ENCODE peak calls at places on chromosomes 5 and 9, in six cellular contexts. Q is A549; D is sigmoid colon; G is CD8-positive, alpha-beta memory T cell; B is suprapubic skin; L is neural progenitor cell. K is an unnamed sample.

GRCh38 chr5:118806571-118806970 is 181.8 kb downstream of the DTWD2 start:
- DNase-seq in Q (no peak), D (no peak), G (no peak), B (no peak), L (no peak), K (no peak)

GRCh38 chr5:116045821-116046220 is 13.5 kb downstream of the ARL14EPL start:
- DNase-seq in Q (no peak), D (no peak), G (no peak), B (no peak), L (no peak), K (no peak)

GRCh38 chr9:124399323-124399962 is 15.8 kb downstream of the PSMB7 start:
- DNase-seq in Q (no peak), D (no peak), G (no peak), B (no peak), L (peak), K (no peak)

GRCh38 chr5:169876376-169876775 is 103.9 kb downstream of the INSYN2B start:
- DNase-seq in Q (no peak), D (no peak), G (no peak), B (no peak), L (no peak), K (no peak)

GRCh38 chr9:125145425-125145824 is 2.1 kb upstream of the SCAI start:
- DNase-seq in Q (no peak), D (no peak), G (no peak), B (no peak), L (no peak), K (no peak)

GRCh38 chr5:83562817-83563557 is 91.4 kb downstream of the VCAN start:
- DNase-seq in Q (no peak), D (no peak), G (no peak), B (no peak), L (peak), K (no peak)

GRCh38 chr5:37435261-37435660 is 56.1 kb downstream of the WDR70 start:
- DNase-seq in Q (no peak), D (no peak), G (no peak), B (no peak), L (no peak), K (no peak)

GRCh38 chr5:150313921-150314716 is 11.4 kb upstream of the ARSI start:
- DNase-seq in Q (no peak), D (no peak), G (no peak), B (no peak), L (no peak), K (no peak)

GRCh38 chr5:53576674-53577073 is 16.2 kb downstream of the NDUFS4 start:
- DNase-seq in Q (no peak), D (no peak), G (no peak), B (no peak), L (no peak), K (no peak)

GRCh38 chr9:98211260-98211659 is 18.8 kb upstream of the CORO2A start:
- DNase-seq in Q (no peak), D (no peak), G (no peak), B (no peak), L (no peak), K (no peak)

GRCh38 chr5:134458234-134458633 is 46.6 kb upstream of the CDKN2AIPNL start:
- DNase-seq in Q (no peak), D (peak), G (no peak), B (peak), L (no peak), K (no peak)

GRCh38 chr5:174601937-174602336 is 122.4 kb upstream of the MSX2 start:
- DNase-seq in Q (no peak), D (no peak), G (no peak), B (no peak), L (no peak), K (no peak)

GRCh38 chr5:141992349-141992963 is 20.4 kb downstream of the GNPDA1 start:
- DNase-seq in Q (peak), D (peak), G (peak), B (peak), L (peak), K (peak)

GRCh38 chr5:64811050-64811640 is 42.4 kb downstream of the CWC27 start:
- DNase-seq in Q (peak), D (no peak), G (no peak), B (no peak), L (peak), K (no peak)

GRCh38 chr9:88998911-88999310 is 7.6 kb downstream of the S1PR3 start:
- DNase-seq in Q (no peak), D (peak), G (no peak), B (no peak), L (no peak), K (no peak)

GRCh38 chr5:58530942-58531490 is 39.8 kb downstream of the GAPT start:
- DNase-seq in Q (no peak), D (no peak), G (no peak), B (no peak), L (no peak), K (no peak)

GRCh38 chr9:120928015-120928719 is 1.6 kb upstream of the TRAF1 start:
- DNase-seq in Q (no peak), D (peak), G (peak), B (no peak), L (peak), K (no peak)

GRCh38 chr5:132754947-132755346 is 7.7 kb downstream of the CCNI2 start:
- DNase-seq in Q (no peak), D (no peak), G (no peak), B (no peak), L (peak), K (no peak)

GRCh38 chr9:21817176-21817575 is 14.7 kb downstream of the MTAP start:
- DNase-seq in Q (no peak), D (no peak), G (no peak), B (no peak), L (no peak), K (no peak)

GRCh38 chr9:131744171-131744714 is 4.4 kb upstream of the RAPGEF1 start:
- DNase-seq in Q (no peak), D (no peak), G (no peak), B (no peak), L (no peak), K (no peak)

GRCh38 chr9:121372563-121373400 is 2.7 kb upstream of the STOM start:
- DNase-seq in Q (no peak), D (peak), G (no peak), B (no peak), L (no peak), K (no peak)

GRCh38 chr9:96045811-96046210 is 170.3 kb downstream of the ERCC6L2 start:
- DNase-seq in Q (no peak), D (no peak), G (no peak), B (no peak), L (no peak), K (no peak)

GRCh38 chr5:73735032-73735734 is 109.2 kb downstream of the ARHGEF28 start:
- DNase-seq in Q (no peak), D (no peak), G (no peak), B (no peak), L (no peak), K (no peak)
- H3K27ac ChIP-seq in Q (no peak), D (no peak), G (no peak), B (no peak), L (no peak), K (no peak)

GRCh38 chr5:77176429-77176828 is 34.1 kb upstream of the PDE8B start:
- DNase-seq in Q (no peak), D (no peak), G (no peak), B (no peak), L (no peak), K (no peak)

GRCh38 chr5:77181173-77181572 is 29.3 kb upstream of the PDE8B start:
- DNase-seq in Q (no peak), D (no peak), G (no peak), B (no peak), L (peak), K (no peak)

GRCh38 chr5:77177576-77177975 is 32.9 kb upstream of the PDE8B start:
- DNase-seq in Q (no peak), D (no peak), G (no peak), B (no peak), L (no peak), K (no peak)

GRCh38 chr5:77181596-77182304 is 28.7 kb upstream of the PDE8B start:
- DNase-seq in Q (no peak), D (no peak), G (no peak), B (no peak), L (no peak), K (no peak)

DNA sequence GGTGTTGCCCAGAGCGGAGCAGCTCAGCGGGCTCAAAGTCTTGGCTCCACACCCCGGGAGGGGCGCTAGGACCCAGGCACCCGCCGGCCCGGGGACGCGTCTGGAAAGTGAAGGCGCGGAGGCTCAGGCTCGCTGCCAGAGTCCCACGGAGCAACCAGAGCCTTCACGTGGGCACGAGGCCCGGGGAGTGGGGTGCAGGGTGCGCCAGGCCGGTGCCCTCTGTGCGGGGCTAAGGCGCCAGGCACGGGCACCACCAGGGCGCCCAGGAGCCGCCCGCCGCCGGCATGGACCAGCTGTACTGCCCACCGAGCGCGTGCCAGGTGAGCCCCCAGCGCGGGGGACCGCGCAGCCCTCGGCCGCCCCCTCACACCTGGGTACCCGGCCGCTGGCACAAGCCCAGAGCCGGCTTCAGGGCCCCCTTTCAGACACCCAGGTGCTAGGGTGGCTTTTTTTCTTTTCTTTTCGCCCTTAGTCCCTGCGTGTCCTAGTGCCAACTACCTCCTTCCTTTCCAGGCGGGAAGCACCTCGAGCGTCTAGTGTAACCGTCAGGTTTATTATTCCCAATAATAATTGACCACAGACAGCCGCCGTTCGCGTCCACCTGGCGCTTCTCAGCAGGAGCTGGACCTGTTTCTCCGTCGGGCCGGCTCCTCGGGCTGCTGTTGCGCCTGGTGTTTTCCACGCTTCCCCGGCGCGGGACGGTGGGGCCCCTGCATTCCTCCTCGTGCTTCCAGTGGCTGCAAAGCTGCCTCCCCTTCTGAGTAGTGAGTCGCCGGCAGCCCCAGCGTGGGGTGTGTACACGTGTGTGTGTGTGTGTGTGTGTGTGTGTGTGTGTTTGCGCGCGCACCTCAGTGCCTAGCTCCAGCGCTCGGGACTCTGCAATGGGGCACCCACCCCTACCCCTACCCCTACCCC is 30.1 kb upstream of the PDE8B start:
- DNase-seq in Q (no peak), D (peak), G (no peak), B (no peak), L (peak), K (no peak)
- H3K4me3 ChIP-seq in Q (peak), D (peak), G (no peak), B (peak), L (peak), K (peak)

GRCh38 chr9:76453785-76454184 is 5.2 kb upstream of the GCNT1 start:
- DNase-seq in Q (no peak), D (no peak), G (no peak), B (no peak), L (no peak), K (no peak)

GRCh38 chr9:76459691-76460635 is 981 bp downstream of the GCNT1 start:
- DNase-seq in Q (peak), D (no peak), G (no peak), B (no peak), L (peak), K (peak)

GRCh38 chr9:76456202-76456926 is 2.6 kb upstream of the GCNT1 start:
- DNase-seq in Q (no peak), D (no peak), G (no peak), B (no peak), L (peak), K (no peak)

GRCh38 chr9:76463211-76463610 is 4.2 kb downstream of the GCNT1 start:
- DNase-seq in Q (no peak), D (no peak), G (no peak), B (no peak), L (no peak), K (no peak)

DNA sequence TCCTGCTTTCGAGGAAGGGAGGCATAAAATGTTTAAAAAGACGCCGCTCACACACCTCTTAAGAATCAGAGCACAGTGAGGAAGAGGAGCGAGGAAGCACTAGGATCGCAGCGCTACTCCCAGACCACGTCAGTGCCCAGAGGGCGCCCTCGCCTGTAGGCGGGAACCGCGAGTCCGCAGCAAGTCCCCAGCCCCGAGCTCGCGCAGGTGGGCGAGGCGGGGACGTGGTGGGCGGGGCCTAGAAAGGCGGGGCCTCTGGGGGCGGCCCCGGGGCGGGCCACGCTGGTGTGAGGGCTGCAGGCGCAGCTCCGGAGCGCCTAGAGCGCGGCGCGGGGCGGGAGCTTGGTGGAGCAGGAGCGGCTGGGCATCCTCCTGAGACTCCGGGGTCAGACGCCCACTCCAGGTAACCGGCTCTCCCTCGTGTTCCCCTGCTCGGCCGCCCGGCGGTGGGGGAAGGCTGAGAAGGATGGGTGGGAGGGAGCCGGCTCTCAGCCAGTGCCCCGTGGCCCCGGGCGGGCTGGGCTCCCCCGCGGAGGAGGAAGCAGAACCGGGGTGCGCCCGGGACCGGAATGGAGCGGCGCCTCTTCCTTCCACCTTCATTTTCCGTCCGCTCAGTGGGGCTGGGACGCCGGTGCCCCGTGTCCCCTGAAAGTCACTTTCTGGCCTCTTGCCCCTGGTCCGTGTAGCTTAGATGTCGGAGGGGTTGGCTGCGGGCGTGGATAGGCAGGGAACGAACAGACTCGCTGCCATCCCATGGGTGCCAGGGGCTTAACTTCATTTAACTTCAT is at the start of gene GCNT1:
- DNase-seq in Q (peak), D (peak), G (peak), B (peak), L (peak), K (peak)
- H3K27ac ChIP-seq in Q (peak), D (peak), G (no peak), B (peak), L (no peak), K (peak)

GRCh38 chr5:178531786-178532185 is 58.4 kb downstream of the COL23A1 start:
- DNase-seq in Q (no peak), D (no peak), G (no peak), B (peak), L (no peak), K (no peak)

GRCh38 chr5:178532666-178533065 is 57.5 kb downstream of the COL23A1 start:
- DNase-seq in Q (no peak), D (no peak), G (no peak), B (peak), L (no peak), K (no peak)

GRCh38 chr5:178529080-178529479 is 61.1 kb downstream of the COL23A1 start:
- DNase-seq in Q (no peak), D (no peak), G (no peak), B (peak), L (no peak), K (no peak)

GRCh38 chr5:178532236-178532635 is 58.0 kb downstream of the COL23A1 start:
- DNase-seq in Q (no peak), D (no peak), G (no peak), B (peak), L (no peak), K (no peak)

GRCh38 chr5:178530526-178530925 is 59.7 kb downstream of the COL23A1 start:
- DNase-seq in Q (no peak), D (no peak), G (no peak), B (peak), L (no peak), K (no peak)
- H3K4me3 ChIP-seq in Q (no peak), D (no peak), G (no peak), B (no peak), L (no peak), K (no peak)

K was measured in dorsolateral prefrontal cortex.